ENCODE peak calls at places on chromosomes 12 and 14, in seven cellular contexts. One of them, this sample, is unnamed.
A peak's percentile ranks its signal among the peaks of the same experiment; 100 is the strongest.

GRCh38 chr12:45244561-45245348 is 28.9 kb downstream of the ANO6 start:
- ATAC-seq in activated naive CD4-positive, alpha-beta T cell treated with anti-CD3 and anti-CD28 coated beads, Interleukin-2, amount 50 U/mL, for 72 hours: peak; percentile 49
- ATAC-seq in foreskin keratinocyte: no peak
- ATAC-seq in left cardiac atrium: peak; percentile 63
- ATAC-seq in SK-N-SH treated with all-trans-retinoic acid at 6 μM for 48 hours: no peak
- ATAC-seq in central memory CD8-positive, alpha-beta T cell: peak; percentile 46
- ATAC-seq in heart left ventricle: no peak
- ATAC-seq in this sample: peak; percentile 85

GRCh38 chr14:64232095-64232830 is 61.9 kb downstream of the ESR2 start:
- ATAC-seq in central memory CD8-positive, alpha-beta T cell: no peak
- ATAC-seq in heart left ventricle: peak; percentile 56
- ATAC-seq in activated naive CD4-positive, alpha-beta T cell treated with anti-CD3 and anti-CD28 coated beads, Interleukin-2, amount 50 U/mL, for 72 hours: peak; percentile 86
- ATAC-seq in SK-N-SH treated with all-trans-retinoic acid at 6 μM for 48 hours: peak; percentile 74
- ATAC-seq in left cardiac atrium: peak; percentile 80
- ATAC-seq in foreskin keratinocyte: no peak
- ATAC-seq in this sample: no peak

GRCh38 chr12:26725517-26725916 is 107.5 kb downstream of the ITPR2 start:
- ATAC-seq in activated naive CD4-positive, alpha-beta T cell treated with anti-CD3 and anti-CD28 coated beads, Interleukin-2, amount 50 U/mL, for 72 hours: no peak
- ATAC-seq in central memory CD8-positive, alpha-beta T cell: no peak
- ATAC-seq in SK-N-SH treated with all-trans-retinoic acid at 6 μM for 48 hours: no peak
- ATAC-seq in foreskin keratinocyte: no peak
- ATAC-seq in left cardiac atrium: no peak
- ATAC-seq in heart left ventricle: no peak
- ATAC-seq in this sample: no peak

GRCh38 chr14:103404032-103404918 is 19.1 kb downstream of the MARK3 start:
- ATAC-seq in SK-N-SH treated with all-trans-retinoic acid at 6 μM for 48 hours: no peak
- ATAC-seq in foreskin keratinocyte: no peak
- ATAC-seq in central memory CD8-positive, alpha-beta T cell: no peak
- ATAC-seq in left cardiac atrium: peak; percentile 55
- ATAC-seq in activated naive CD4-positive, alpha-beta T cell treated with anti-CD3 and anti-CD28 coated beads, Interleukin-2, amount 50 U/mL, for 72 hours: no peak
- ATAC-seq in heart left ventricle: peak; percentile 39
- ATAC-seq in this sample: peak; percentile 57

GRCh38 chr14:95535226-95536021 is 574 bp downstream of the GLRX5 start:
- ATAC-seq in activated naive CD4-positive, alpha-beta T cell treated with anti-CD3 and anti-CD28 coated beads, Interleukin-2, amount 50 U/mL, for 72 hours: no peak
- ATAC-seq in heart left ventricle: no peak
- ATAC-seq in SK-N-SH treated with all-trans-retinoic acid at 6 μM for 48 hours: no peak
- ATAC-seq in foreskin keratinocyte: peak; percentile 0
- ATAC-seq in central memory CD8-positive, alpha-beta T cell: no peak
- ATAC-seq in left cardiac atrium: no peak
- ATAC-seq in this sample: no peak

GRCh38 chr14:51368721-51369163 is 128.7 kb downstream of the TMX1 start:
- ATAC-seq in heart left ventricle: peak; percentile 64
- ATAC-seq in SK-N-SH treated with all-trans-retinoic acid at 6 μM for 48 hours: no peak
- ATAC-seq in foreskin keratinocyte: peak; percentile 62
- ATAC-seq in activated naive CD4-positive, alpha-beta T cell treated with anti-CD3 and anti-CD28 coated beads, Interleukin-2, amount 50 U/mL, for 72 hours: no peak
- ATAC-seq in left cardiac atrium: peak; percentile 88
- ATAC-seq in central memory CD8-positive, alpha-beta T cell: no peak
- ATAC-seq in this sample: peak; percentile 39

GRCh38 chr12:88325828-88326214 is 183.7 kb downstream of the TMTC3 start:
- ATAC-seq in activated naive CD4-positive, alpha-beta T cell treated with anti-CD3 and anti-CD28 coated beads, Interleukin-2, amount 50 U/mL, for 72 hours: no peak
- ATAC-seq in central memory CD8-positive, alpha-beta T cell: no peak
- ATAC-seq in heart left ventricle: no peak
- ATAC-seq in foreskin keratinocyte: no peak
- ATAC-seq in left cardiac atrium: peak; percentile 78
- ATAC-seq in SK-N-SH treated with all-trans-retinoic acid at 6 μM for 48 hours: peak; percentile 52
- ATAC-seq in this sample: no peak

GRCh38 chr12:56719056-56719455 is 6.0 kb downstream of the NACA start:
- ATAC-seq in central memory CD8-positive, alpha-beta T cell: no peak
- ATAC-seq in foreskin keratinocyte: no peak
- ATAC-seq in activated naive CD4-positive, alpha-beta T cell treated with anti-CD3 and anti-CD28 coated beads, Interleukin-2, amount 50 U/mL, for 72 hours: no peak
- ATAC-seq in heart left ventricle: no peak
- ATAC-seq in left cardiac atrium: no peak
- ATAC-seq in SK-N-SH treated with all-trans-retinoic acid at 6 μM for 48 hours: no peak
- ATAC-seq in this sample: no peak

GRCh38 chr14:24693353-24693737 is 59.4 kb upstream of the GZMB start:
- ATAC-seq in central memory CD8-positive, alpha-beta T cell: no peak
- ATAC-seq in activated naive CD4-positive, alpha-beta T cell treated with anti-CD3 and anti-CD28 coated beads, Interleukin-2, amount 50 U/mL, for 72 hours: no peak
- ATAC-seq in foreskin keratinocyte: no peak
- ATAC-seq in SK-N-SH treated with all-trans-retinoic acid at 6 μM for 48 hours: no peak
- ATAC-seq in heart left ventricle: no peak
- ATAC-seq in left cardiac atrium: no peak
- ATAC-seq in this sample: no peak

GRCh38 chr12:110679201-110679600 is 9.7 kb downstream of the HVCN1 start:
- ATAC-seq in SK-N-SH treated with all-trans-retinoic acid at 6 μM for 48 hours: no peak
- ATAC-seq in heart left ventricle: no peak
- ATAC-seq in central memory CD8-positive, alpha-beta T cell: no peak
- ATAC-seq in activated naive CD4-positive, alpha-beta T cell treated with anti-CD3 and anti-CD28 coated beads, Interleukin-2, amount 50 U/mL, for 72 hours: no peak
- ATAC-seq in foreskin keratinocyte: no peak
- ATAC-seq in left cardiac atrium: no peak
- ATAC-seq in this sample: no peak

GRCh38 chr12:52032431-52032796 is 18.8 kb upstream of the NR4A1 start:
- ATAC-seq in foreskin keratinocyte: no peak
- ATAC-seq in activated naive CD4-positive, alpha-beta T cell treated with anti-CD3 and anti-CD28 coated beads, Interleukin-2, amount 50 U/mL, for 72 hours: no peak
- ATAC-seq in heart left ventricle: peak; percentile 50
- ATAC-seq in central memory CD8-positive, alpha-beta T cell: peak; percentile 5
- ATAC-seq in SK-N-SH treated with all-trans-retinoic acid at 6 μM for 48 hours: peak; percentile 61
- ATAC-seq in left cardiac atrium: peak; percentile 52
- ATAC-seq in this sample: peak; percentile 46

GRCh38 chr12:15404485-15404884 is 82.2 kb downstream of the PTPRO start:
- ATAC-seq in heart left ventricle: no peak
- ATAC-seq in left cardiac atrium: peak; percentile 63
- ATAC-seq in foreskin keratinocyte: peak; percentile 93
- ATAC-seq in central memory CD8-positive, alpha-beta T cell: no peak
- ATAC-seq in SK-N-SH treated with all-trans-retinoic acid at 6 μM for 48 hours: peak; percentile 71
- ATAC-seq in activated naive CD4-positive, alpha-beta T cell treated with anti-CD3 and anti-CD28 coated beads, Interleukin-2, amount 50 U/mL, for 72 hours: peak; percentile 83
- ATAC-seq in this sample: no peak

GRCh38 chr14:24207104-24207543 is 1.6 kb downstream of the TSSK4 start:
- ATAC-seq in activated naive CD4-positive, alpha-beta T cell treated with anti-CD3 and anti-CD28 coated beads, Interleukin-2, amount 50 U/mL, for 72 hours: no peak
- ATAC-seq in heart left ventricle: no peak
- ATAC-seq in central memory CD8-positive, alpha-beta T cell: peak; percentile 86
- ATAC-seq in left cardiac atrium: no peak
- ATAC-seq in SK-N-SH treated with all-trans-retinoic acid at 6 μM for 48 hours: no peak
- ATAC-seq in foreskin keratinocyte: no peak
- ATAC-seq in this sample: no peak

GRCh38 chr14:99632410-99633035 is 12.4 kb upstream of the HHIPL1 start:
- ATAC-seq in heart left ventricle: no peak
- ATAC-seq in activated naive CD4-positive, alpha-beta T cell treated with anti-CD3 and anti-CD28 coated beads, Interleukin-2, amount 50 U/mL, for 72 hours: no peak
- ATAC-seq in foreskin keratinocyte: no peak
- ATAC-seq in central memory CD8-positive, alpha-beta T cell: no peak
- ATAC-seq in SK-N-SH treated with all-trans-retinoic acid at 6 μM for 48 hours: no peak
- ATAC-seq in left cardiac atrium: no peak
- ATAC-seq in this sample: no peak

GRCh38 chr14:105862581-105863239 is 336.3 kb downstream of the TMEM121 start:
- ATAC-seq in foreskin keratinocyte: no peak
- ATAC-seq in heart left ventricle: no peak
- ATAC-seq in central memory CD8-positive, alpha-beta T cell: no peak
- ATAC-seq in SK-N-SH treated with all-trans-retinoic acid at 6 μM for 48 hours: no peak
- ATAC-seq in left cardiac atrium: no peak
- ATAC-seq in activated naive CD4-positive, alpha-beta T cell treated with anti-CD3 and anti-CD28 coated beads, Interleukin-2, amount 50 U/mL, for 72 hours: no peak
- ATAC-seq in this sample: no peak

GRCh38 chr12:30314506-30315100 is 381.1 kb downstream of the IPO8 start:
- ATAC-seq in foreskin keratinocyte: no peak
- ATAC-seq in SK-N-SH treated with all-trans-retinoic acid at 6 μM for 48 hours: no peak
- ATAC-seq in heart left ventricle: no peak
- ATAC-seq in central memory CD8-positive, alpha-beta T cell: no peak
- ATAC-seq in left cardiac atrium: no peak
- ATAC-seq in activated naive CD4-positive, alpha-beta T cell treated with anti-CD3 and anti-CD28 coated beads, Interleukin-2, amount 50 U/mL, for 72 hours: no peak
- ATAC-seq in this sample: no peak

GRCh38 chr12:64019101-64019500 is 174.6 kb downstream of the SRGAP1 start:
- ATAC-seq in activated naive CD4-positive, alpha-beta T cell treated with anti-CD3 and anti-CD28 coated beads, Interleukin-2, amount 50 U/mL, for 72 hours: no peak
- ATAC-seq in heart left ventricle: no peak
- ATAC-seq in SK-N-SH treated with all-trans-retinoic acid at 6 μM for 48 hours: no peak
- ATAC-seq in foreskin keratinocyte: no peak
- ATAC-seq in left cardiac atrium: no peak
- ATAC-seq in central memory CD8-positive, alpha-beta T cell: no peak
- ATAC-seq in this sample: no peak

GRCh38 chr14:65208548-65208947 is 106.2 kb upstream of the MAX start:
- ATAC-seq in heart left ventricle: no peak
- ATAC-seq in foreskin keratinocyte: no peak
- ATAC-seq in central memory CD8-positive, alpha-beta T cell: no peak
- ATAC-seq in SK-N-SH treated with all-trans-retinoic acid at 6 μM for 48 hours: no peak
- ATAC-seq in left cardiac atrium: no peak
- ATAC-seq in activated naive CD4-positive, alpha-beta T cell treated with anti-CD3 and anti-CD28 coated beads, Interleukin-2, amount 50 U/mL, for 72 hours: no peak
- ATAC-seq in this sample: no peak

GRCh38 chr12:121701667-121702277 is 10.8 kb upstream of the TMEM120B start:
- ATAC-seq in heart left ventricle: no peak
- ATAC-seq in activated naive CD4-positive, alpha-beta T cell treated with anti-CD3 and anti-CD28 coated beads, Interleukin-2, amount 50 U/mL, for 72 hours: no peak
- ATAC-seq in SK-N-SH treated with all-trans-retinoic acid at 6 μM for 48 hours: no peak
- ATAC-seq in left cardiac atrium: peak; percentile 56
- ATAC-seq in foreskin keratinocyte: no peak
- ATAC-seq in central memory CD8-positive, alpha-beta T cell: no peak
- ATAC-seq in this sample: peak; percentile 79

GRCh38 chr14:55477680-55478079 is 37.3 kb upstream of the TBPL2 start:
- ATAC-seq in central memory CD8-positive, alpha-beta T cell: no peak
- ATAC-seq in foreskin keratinocyte: no peak
- ATAC-seq in left cardiac atrium: peak; percentile 72
- ATAC-seq in heart left ventricle: peak; percentile 89
- ATAC-seq in activated naive CD4-positive, alpha-beta T cell treated with anti-CD3 and anti-CD28 coated beads, Interleukin-2, amount 50 U/mL, for 72 hours: no peak
- ATAC-seq in SK-N-SH treated with all-trans-retinoic acid at 6 μM for 48 hours: no peak
- ATAC-seq in this sample: no peak

GRCh38 chr14:91834571-91834970 is 32.8 kb downstream of the TC2N start:
- ATAC-seq in left cardiac atrium: no peak
- ATAC-seq in heart left ventricle: no peak
- ATAC-seq in central memory CD8-positive, alpha-beta T cell: no peak
- ATAC-seq in foreskin keratinocyte: no peak
- ATAC-seq in activated naive CD4-positive, alpha-beta T cell treated with anti-CD3 and anti-CD28 coated beads, Interleukin-2, amount 50 U/mL, for 72 hours: no peak
- ATAC-seq in SK-N-SH treated with all-trans-retinoic acid at 6 μM for 48 hours: no peak
- ATAC-seq in this sample: no peak

GRCh38 chr14:77663289-77663688 is 44.5 kb downstream of the ALKBH1 start:
- ATAC-seq in foreskin keratinocyte: peak; percentile 99
- ATAC-seq in SK-N-SH treated with all-trans-retinoic acid at 6 μM for 48 hours: peak; percentile 19
- ATAC-seq in heart left ventricle: peak; percentile 57
- ATAC-seq in central memory CD8-positive, alpha-beta T cell: no peak
- ATAC-seq in left cardiac atrium: peak; percentile 51
- ATAC-seq in activated naive CD4-positive, alpha-beta T cell treated with anti-CD3 and anti-CD28 coated beads, Interleukin-2, amount 50 U/mL, for 72 hours: peak; percentile 73
- ATAC-seq in this sample: peak; percentile 50

GRCh38 chr14:104202259-104203070 is 64.1 kb downstream of the KIF26A start:
- ATAC-seq in left cardiac atrium: no peak
- ATAC-seq in foreskin keratinocyte: no peak
- ATAC-seq in central memory CD8-positive, alpha-beta T cell: no peak
- ATAC-seq in activated naive CD4-positive, alpha-beta T cell treated with anti-CD3 and anti-CD28 coated beads, Interleukin-2, amount 50 U/mL, for 72 hours: no peak
- ATAC-seq in heart left ventricle: no peak
- ATAC-seq in SK-N-SH treated with all-trans-retinoic acid at 6 μM for 48 hours: peak; percentile 62
- ATAC-seq in this sample: no peak

GRCh38 chr12:118689793-118690192 is 291.5 kb upstream of the SRRM4 start:
- ATAC-seq in central memory CD8-positive, alpha-beta T cell: no peak
- ATAC-seq in foreskin keratinocyte: no peak
- ATAC-seq in SK-N-SH treated with all-trans-retinoic acid at 6 μM for 48 hours: no peak
- ATAC-seq in left cardiac atrium: no peak
- ATAC-seq in heart left ventricle: no peak
- ATAC-seq in activated naive CD4-positive, alpha-beta T cell treated with anti-CD3 and anti-CD28 coated beads, Interleukin-2, amount 50 U/mL, for 72 hours: no peak
- ATAC-seq in this sample: no peak

GRCh38 chr12:130552483-130552996 is 163.6 kb downstream of the RIMBP2 start:
- ATAC-seq in left cardiac atrium: no peak
- ATAC-seq in central memory CD8-positive, alpha-beta T cell: no peak
- ATAC-seq in foreskin keratinocyte: no peak
- ATAC-seq in activated naive CD4-positive, alpha-beta T cell treated with anti-CD3 and anti-CD28 coated beads, Interleukin-2, amount 50 U/mL, for 72 hours: no peak
- ATAC-seq in heart left ventricle: no peak
- ATAC-seq in SK-N-SH treated with all-trans-retinoic acid at 6 μM for 48 hours: no peak
- ATAC-seq in this sample: no peak

GRCh38 chr12:53564276-53564675 is 57.0 kb upstream of the NPFF start:
- ATAC-seq in left cardiac atrium: no peak
- ATAC-seq in heart left ventricle: no peak
- ATAC-seq in activated naive CD4-positive, alpha-beta T cell treated with anti-CD3 and anti-CD28 coated beads, Interleukin-2, amount 50 U/mL, for 72 hours: no peak
- ATAC-seq in SK-N-SH treated with all-trans-retinoic acid at 6 μM for 48 hours: no peak
- ATAC-seq in foreskin keratinocyte: no peak
- ATAC-seq in central memory CD8-positive, alpha-beta T cell: no peak
- ATAC-seq in this sample: no peak

GRCh38 chr14:54653764-54654469 is 87.0 kb downstream of the SAMD4A start:
- ATAC-seq in heart left ventricle: peak; percentile 66
- ATAC-seq in foreskin keratinocyte: no peak
- ATAC-seq in central memory CD8-positive, alpha-beta T cell: no peak
- ATAC-seq in SK-N-SH treated with all-trans-retinoic acid at 6 μM for 48 hours: peak; percentile 35
- ATAC-seq in left cardiac atrium: peak; percentile 22
- ATAC-seq in activated naive CD4-positive, alpha-beta T cell treated with anti-CD3 and anti-CD28 coated beads, Interleukin-2, amount 50 U/mL, for 72 hours: no peak
- ATAC-seq in this sample: peak; percentile 48

GRCh38 chr12:42361909-42362706 is 36.1 kb downstream of the PPHLN1 start:
- ATAC-seq in heart left ventricle: no peak
- ATAC-seq in SK-N-SH treated with all-trans-retinoic acid at 6 μM for 48 hours: no peak
- ATAC-seq in activated naive CD4-positive, alpha-beta T cell treated with anti-CD3 and anti-CD28 coated beads, Interleukin-2, amount 50 U/mL, for 72 hours: peak; percentile 72
- ATAC-seq in foreskin keratinocyte: peak; percentile 26
- ATAC-seq in left cardiac atrium: no peak
- ATAC-seq in central memory CD8-positive, alpha-beta T cell: no peak
- ATAC-seq in this sample: no peak

GRCh38 chr12:12804432-12804886 is 8.7 kb upstream of the DDX47 start:
- ATAC-seq in foreskin keratinocyte: peak; percentile 85
- ATAC-seq in central memory CD8-positive, alpha-beta T cell: no peak
- ATAC-seq in heart left ventricle: no peak
- ATAC-seq in activated naive CD4-positive, alpha-beta T cell treated with anti-CD3 and anti-CD28 coated beads, Interleukin-2, amount 50 U/mL, for 72 hours: no peak
- ATAC-seq in SK-N-SH treated with all-trans-retinoic acid at 6 μM for 48 hours: peak; percentile 79
- ATAC-seq in left cardiac atrium: no peak
- ATAC-seq in this sample: no peak

GRCh38 chr14:65230287-65230728 is 128.0 kb upstream of the MAX start:
- ATAC-seq in foreskin keratinocyte: no peak
- ATAC-seq in left cardiac atrium: peak; percentile 80
- ATAC-seq in activated naive CD4-positive, alpha-beta T cell treated with anti-CD3 and anti-CD28 coated beads, Interleukin-2, amount 50 U/mL, for 72 hours: no peak
- ATAC-seq in central memory CD8-positive, alpha-beta T cell: no peak
- ATAC-seq in heart left ventricle: peak; percentile 89
- ATAC-seq in SK-N-SH treated with all-trans-retinoic acid at 6 μM for 48 hours: peak; percentile 74
- ATAC-seq in this sample: peak; percentile 44

GRCh38 chr12:101763246-101763931 is 24.1 kb upstream of the SYCP3 start:
- ATAC-seq in activated naive CD4-positive, alpha-beta T cell treated with anti-CD3 and anti-CD28 coated beads, Interleukin-2, amount 50 U/mL, for 72 hours: no peak
- ATAC-seq in foreskin keratinocyte: no peak
- ATAC-seq in SK-N-SH treated with all-trans-retinoic acid at 6 μM for 48 hours: no peak
- ATAC-seq in central memory CD8-positive, alpha-beta T cell: no peak
- ATAC-seq in left cardiac atrium: peak; percentile 71
- ATAC-seq in heart left ventricle: peak; percentile 23
- ATAC-seq in this sample: peak; percentile 41

GRCh38 chr12:47318963-47319362 is 239.2 kb upstream of the AMIGO2 start:
- ATAC-seq in left cardiac atrium: no peak
- ATAC-seq in heart left ventricle: no peak
- ATAC-seq in foreskin keratinocyte: no peak
- ATAC-seq in SK-N-SH treated with all-trans-retinoic acid at 6 μM for 48 hours: no peak
- ATAC-seq in activated naive CD4-positive, alpha-beta T cell treated with anti-CD3 and anti-CD28 coated beads, Interleukin-2, amount 50 U/mL, for 72 hours: no peak
- ATAC-seq in central memory CD8-positive, alpha-beta T cell: no peak
- ATAC-seq in this sample: no peak

GRCh38 chr14:104686624-104687517 is 2.5 kb upstream of the INF2 start:
- ATAC-seq in heart left ventricle: no peak
- ATAC-seq in central memory CD8-positive, alpha-beta T cell: no peak
- ATAC-seq in activated naive CD4-positive, alpha-beta T cell treated with anti-CD3 and anti-CD28 coated beads, Interleukin-2, amount 50 U/mL, for 72 hours: no peak
- ATAC-seq in SK-N-SH treated with all-trans-retinoic acid at 6 μM for 48 hours: no peak
- ATAC-seq in foreskin keratinocyte: no peak
- ATAC-seq in left cardiac atrium: no peak
- ATAC-seq in this sample: no peak

GRCh38 chr12:121182222-121182896 is 27.6 kb upstream of the P2RX4 start:
- ATAC-seq in heart left ventricle: no peak
- ATAC-seq in left cardiac atrium: no peak
- ATAC-seq in activated naive CD4-positive, alpha-beta T cell treated with anti-CD3 and anti-CD28 coated beads, Interleukin-2, amount 50 U/mL, for 72 hours: peak; percentile 99
- ATAC-seq in foreskin keratinocyte: no peak
- ATAC-seq in SK-N-SH treated with all-trans-retinoic acid at 6 μM for 48 hours: no peak
- ATAC-seq in central memory CD8-positive, alpha-beta T cell: no peak
- ATAC-seq in this sample: no peak

GRCh38 chr14:68727315-68728078 is 65.4 kb downstream of the ZFP36L1 start:
- ATAC-seq in activated naive CD4-positive, alpha-beta T cell treated with anti-CD3 and anti-CD28 coated beads, Interleukin-2, amount 50 U/mL, for 72 hours: no peak
- ATAC-seq in central memory CD8-positive, alpha-beta T cell: no peak
- ATAC-seq in heart left ventricle: peak; percentile 34
- ATAC-seq in SK-N-SH treated with all-trans-retinoic acid at 6 μM for 48 hours: no peak
- ATAC-seq in left cardiac atrium: peak; percentile 40
- ATAC-seq in foreskin keratinocyte: no peak
- ATAC-seq in this sample: peak; percentile 32

This sample was measured in gastroesophageal sphincter.